ENCODE peak calls at places on chromosomes 7 and 10, in six cellular contexts. A is neuronal stem cell, Y is IMR-90, N is trophoblast cell, I is mesenchymal stem cell, F is H1. U is an unnamed sample.

GRCh38 chr7:102434039-102434481 is 685 bp downstream of the ORAI2 start:
- DNase-seq in A (no peak), Y (peak), N (no peak), I (no peak), F (no peak), U (no peak)

GRCh38 chr10:46550076-46550790 is 6.2 kb downstream of the GPRIN2 start:
- DNase-seq in A (no peak), Y (no peak), N (no peak), I (no peak), F (peak), U (peak)

GRCh38 chr7:12485845-12486244 is 82.2 kb upstream of the VWDE start:
- DNase-seq in A (no peak), Y (no peak), N (no peak), I (no peak), F (no peak), U (no peak)

GRCh38 chr7:130912086-130912909 is 178.3 kb upstream of the KLF14 start:
- DNase-seq in A (no peak), Y (peak), N (no peak), I (peak), F (no peak), U (no peak)

GRCh38 chr7:132205515-132205914 is 370.8 kb downstream of the PLXNA4 start:
- DNase-seq in A (no peak), Y (no peak), N (no peak), I (no peak), F (no peak), U (no peak)

GRCh38 chr10:80168679-80169380 is 36.3 kb downstream of the PLAC9 start:
- DNase-seq in A (no peak), Y (peak), N (no peak), I (peak), F (peak), U (peak)

GRCh38 chr7:75596727-75597614 is 104.9 kb downstream of the SPDYE5 start:
- DNase-seq in A (no peak), Y (peak), N (peak), I (peak), F (no peak), U (no peak)

GRCh38 chr7:50268223-50268622 is 36.3 kb upstream of the IKZF1 start:
- DNase-seq in A (no peak), Y (no peak), N (no peak), I (no peak), F (no peak), U (no peak)

GRCh38 chr7:43791665-43792064 is 33.2 kb downstream of the BLVRA start:
- DNase-seq in A (no peak), Y (peak), N (no peak), I (no peak), F (no peak), U (no peak)

GRCh38 chr10:73991846-73992245 is 6.1 kb upstream of the VCL start:
- DNase-seq in A (no peak), Y (no peak), N (no peak), I (no peak), F (peak), U (no peak)

GRCh38 chr7:14748461-14748860 is 154.1 kb downstream of the DGKB start:
- DNase-seq in A (no peak), Y (peak), N (no peak), I (peak), F (no peak), U (no peak)

GRCh38 chr7:11539853-11540252 is 292.1 kb downstream of the THSD7A start:
- DNase-seq in A (no peak), Y (no peak), N (no peak), I (no peak), F (no peak), U (no peak)

GRCh38 chr10:8058274-8059111 is 4.0 kb downstream of the GATA3 start:
- DNase-seq in A (no peak), Y (no peak), N (no peak), I (no peak), F (peak), U (peak)

GRCh38 chr10:8055420-8056349 is 1.2 kb downstream of the GATA3 start:
- DNase-seq in A (peak), Y (no peak), N (no peak), I (no peak), F (peak), U (no peak)

GRCh38 chr10:8056378-8056777 is 1.9 kb downstream of the GATA3 start:
- DNase-seq in A (peak), Y (no peak), N (no peak), I (no peak), F (peak), U (no peak)

GRCh38 chr10:8057636-8058273 is 3.3 kb downstream of the GATA3 start:
- DNase-seq in A (peak), Y (no peak), N (no peak), I (peak), F (peak), U (no peak)

GRCh38 chr10:8056891-8057331 is 2.4 kb downstream of the GATA3 start:
- DNase-seq in A (peak), Y (no peak), N (no peak), I (peak), F (no peak), U (no peak)
- H3K23ac ChIP-seq in A (no peak), Y (no peak), N (no peak), I (no peak), F (no peak), U (no peak)

DNA sequence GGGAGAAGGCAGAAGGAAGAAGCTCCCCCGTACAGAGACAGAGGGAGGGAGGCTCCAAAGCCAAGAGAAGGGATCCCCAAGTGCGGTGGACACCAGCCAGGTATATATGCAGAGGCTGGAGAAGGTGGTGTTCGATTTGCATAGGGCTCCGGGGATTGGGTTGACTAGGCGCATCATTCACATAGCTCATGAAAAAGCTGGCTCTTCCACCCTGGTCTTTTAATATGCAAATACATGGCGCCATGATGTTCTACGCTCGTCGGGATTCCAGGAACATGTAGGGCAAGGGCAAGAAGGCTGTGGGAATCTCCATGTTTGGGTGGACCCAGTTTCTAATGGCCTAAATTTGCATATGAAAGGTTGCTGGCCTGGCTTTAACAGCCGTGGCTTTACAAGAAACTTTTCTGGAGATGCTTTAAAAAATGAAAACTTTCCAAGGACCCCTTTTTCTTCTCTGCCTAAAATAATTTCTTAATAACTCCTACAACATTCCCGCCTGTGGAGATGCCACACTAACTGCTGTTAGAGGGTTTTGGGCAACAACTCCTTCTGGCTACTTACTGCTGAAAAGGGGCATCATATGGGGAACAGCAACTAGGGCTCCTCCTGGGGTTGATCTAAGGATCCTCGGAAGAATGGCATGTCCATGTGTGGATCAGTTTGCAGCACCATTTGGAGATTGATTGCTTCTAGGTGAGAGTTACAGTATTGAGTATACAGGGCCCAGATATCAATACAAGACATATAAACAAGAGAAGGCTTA is 28.3 kb downstream of the C1GALT1 start:
- DNase-seq in A (no peak), Y (no peak), N (no peak), I (no peak), F (peak), U (peak)
- H4K8ac ChIP-seq in A (no peak), Y (no peak), N (peak), I (no peak), F (no peak), U (no peak)

GRCh38 chr7:25105911-25106310 is 19.1 kb downstream of the CYCS start:
- DNase-seq in A (no peak), Y (no peak), N (no peak), I (no peak), F (no peak), U (no peak)
- H3K18ac ChIP-seq in A (no peak), Y (no peak), N (no peak), I (no peak), F (no peak), U (no peak)

DNA sequence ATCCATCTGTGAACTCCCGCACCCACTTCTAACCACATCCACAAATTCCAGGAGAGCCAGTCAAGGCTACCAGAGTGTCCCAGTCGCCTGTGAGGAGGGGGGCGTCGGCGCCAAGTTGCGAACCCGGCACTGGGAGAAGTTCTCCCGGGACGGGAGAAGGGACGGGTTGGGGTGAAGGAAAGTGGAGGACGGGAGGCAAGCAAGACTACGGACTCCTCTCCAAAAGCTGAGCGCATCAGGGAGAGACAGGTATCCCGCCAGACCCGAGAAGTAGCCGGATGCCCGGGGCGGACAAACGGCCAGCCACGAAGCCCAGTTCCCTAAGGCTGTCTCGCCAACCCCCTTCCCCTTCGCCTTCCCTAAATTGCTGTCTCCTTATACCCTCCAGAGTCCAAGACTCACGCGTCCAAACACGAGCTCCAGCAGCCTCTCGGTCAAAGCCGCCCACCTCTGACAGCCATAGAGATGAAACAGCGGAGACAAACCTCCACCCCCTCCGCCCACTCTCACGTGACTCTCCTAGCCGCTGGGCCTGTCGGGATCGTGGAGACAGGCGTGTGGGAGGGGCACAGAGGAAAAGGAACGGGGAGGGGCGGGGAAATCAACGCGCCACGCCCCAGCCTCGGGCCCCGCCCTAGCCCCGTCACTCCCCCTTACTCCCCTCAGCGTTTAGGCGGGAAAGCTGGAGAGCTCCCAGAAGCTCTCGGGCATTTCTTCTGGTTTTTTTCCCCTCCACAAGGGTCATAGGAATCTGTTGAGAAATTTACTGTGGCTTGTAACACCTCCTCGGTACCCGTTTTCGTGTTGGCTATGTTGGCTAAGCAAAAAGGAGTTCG is at the start of gene MICU1:
- DNase-seq in A (peak), Y (peak), N (peak), I (peak), F (peak), U (peak)
- H3K23ac ChIP-seq in A (peak), Y (peak), N (no peak), I (peak), F (no peak), U (no peak)

DNA sequence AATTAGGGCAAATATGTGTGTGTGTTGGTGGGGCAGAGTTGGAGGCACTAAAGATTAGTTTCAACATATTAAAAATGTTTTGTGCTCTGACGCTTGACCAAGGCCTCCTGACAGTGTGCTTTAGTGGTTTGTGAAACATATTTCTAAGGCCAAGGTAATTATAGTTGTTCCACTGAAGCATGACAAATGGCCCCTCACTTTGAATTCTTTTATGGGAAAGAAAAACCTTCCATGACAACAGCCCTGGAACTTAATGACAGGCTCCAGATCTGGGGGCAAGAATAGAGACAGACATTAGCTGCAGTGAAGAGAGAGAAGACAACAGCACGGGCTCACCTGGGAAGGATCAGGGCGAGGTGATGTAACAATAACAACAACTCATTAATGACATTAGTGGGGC is 155.8 kb downstream of the CHN2 start:
- DNase-seq in A (no peak), Y (no peak), N (no peak), I (no peak), F (no peak), U (no peak)
- H4K8ac ChIP-seq in A (no peak), Y (no peak), N (no peak), I (no peak), F (no peak), U (no peak)

GRCh38 chr7:100890640-100891521 is 1.4 kb upstream of the UFSP1 start:
- DNase-seq in A (no peak), Y (no peak), N (no peak), I (no peak), F (peak), U (peak)
- H3K18ac ChIP-seq in A (peak), Y (peak), N (peak), I (peak), F (peak), U (peak)